ENCODE peak calls at places on chromosome 21, in five cellular contexts. V is osteoblast, N is ovary, J is thoracic aorta, F is kidney epithelial cell. O is an unnamed sample.

GRCh38 chr21:38202811-38203210 is 54.0 kb upstream of the KCNJ15 start:
- DNase-seq in V (no peak), J (no peak), F (no peak), N (no peak), O (no peak)

GRCh38 chr21:29351691-29352090 is 53.0 kb downstream of the BACH1 start:
- DNase-seq in N (no peak), V (peak), F (no peak), J (no peak), O (no peak)

GRCh38 chr21:15400905-15401304 is 328.9 kb upstream of the USP25 start:
- DNase-seq in N (no peak), V (peak), J (no peak), F (no peak), O (no peak)

GRCh38 chr21:15135867-15136629 is 71.2 kb upstream of the NRIP1 start:
- DNase-seq in F (no peak), V (no peak), N (no peak), J (no peak), O (no peak)

GRCh38 chr21:46061950-46062349 is 36.0 kb upstream of the COL6A2 start:
- DNase-seq in N (no peak), V (no peak), F (no peak), J (no peak), O (no peak)

GRCh38 chr21:46448108-46448507 is 10.6 kb upstream of the DIP2A start:
- DNase-seq in F (no peak), N (no peak), J (no peak), V (peak), O (no peak)

GRCh38 chr21:46569071-46569470 is 35.8 kb downstream of the S100B start:
- DNase-seq in F (no peak), N (no peak), J (no peak), V (no peak), O (no peak)

GRCh38 chr21:35226960-35227741 is 178.0 kb upstream of the RUNX1 start:
- DNase-seq in N (no peak), V (no peak), F (no peak), J (no peak), O (no peak)

GRCh38 chr21:26177187-26177586 is 6.6 kb upstream of the APP start:
- DNase-seq in J (no peak), F (no peak), N (peak), V (peak), O (no peak)

GRCh38 chr21:25273945-25274344 is 333.3 kb downstream of the MRPL39 start:
- DNase-seq in F (no peak), V (no peak), N (no peak), J (no peak), O (no peak)

GRCh38 chr21:34994646-34995631 is 54.2 kb downstream of the RUNX1 start:
- DNase-seq in V (no peak), N (no peak), J (no peak), F (no peak), O (no peak)

GRCh38 chr21:31354604-31355443 is 10.8 kb upstream of the TIAM1 start:
- DNase-seq in F (peak), N (no peak), V (peak), J (no peak), O (peak)

GRCh38 chr21:32612075-32612998 is at the start of gene CFAP298:
- DNase-seq in F (peak), N (peak), J (peak), V (peak), O (peak)

GRCh38 chr21:17585875-17586450 is 26.7 kb downstream of the BTG3 start:
- DNase-seq in F (peak), J (no peak), N (no peak), V (peak), O (peak)

GRCh38 chr21:26572668-26573381 is at the start of gene CYYR1:
- DNase-seq in F (no peak), N (no peak), J (no peak), V (peak), O (peak)

GRCh38 chr21:41321908-41322495 is 5.4 kb downstream of the FAM3B start:
- DNase-seq in J (no peak), V (peak), F (no peak), N (no peak), O (no peak)

GRCh38 chr21:21997390-21998333 is 999.5 kb downstream of the NCAM2 start:
- DNase-seq in F (no peak), V (no peak), N (no peak), J (no peak), O (no peak)

GRCh38 chr21:15204887-15205286 is 140.1 kb upstream of the NRIP1 start:
- DNase-seq in V (no peak), N (no peak), J (no peak), F (no peak), O (no peak)

GRCh38 chr21:25934130-25934529 is 199.4 kb downstream of the GABPA start:
- DNase-seq in N (no peak), V (peak), J (no peak), F (no peak), O (peak)

GRCh38 chr21:28106370-28106890 is 886.2 kb downstream of the LTN1 start:
- DNase-seq in J (no peak), N (no peak), V (no peak), F (no peak), O (no peak)

GRCh38 chr21:28110074-28110473 is 882.6 kb downstream of the LTN1 start:
- DNase-seq in N (no peak), F (no peak), J (no peak), V (no peak), O (no peak)

GRCh38 chr21:28113718-28114117 is 879.0 kb downstream of the LTN1 start:
- DNase-seq in J (no peak), N (no peak), F (no peak), V (no peak), O (no peak)

DNA sequence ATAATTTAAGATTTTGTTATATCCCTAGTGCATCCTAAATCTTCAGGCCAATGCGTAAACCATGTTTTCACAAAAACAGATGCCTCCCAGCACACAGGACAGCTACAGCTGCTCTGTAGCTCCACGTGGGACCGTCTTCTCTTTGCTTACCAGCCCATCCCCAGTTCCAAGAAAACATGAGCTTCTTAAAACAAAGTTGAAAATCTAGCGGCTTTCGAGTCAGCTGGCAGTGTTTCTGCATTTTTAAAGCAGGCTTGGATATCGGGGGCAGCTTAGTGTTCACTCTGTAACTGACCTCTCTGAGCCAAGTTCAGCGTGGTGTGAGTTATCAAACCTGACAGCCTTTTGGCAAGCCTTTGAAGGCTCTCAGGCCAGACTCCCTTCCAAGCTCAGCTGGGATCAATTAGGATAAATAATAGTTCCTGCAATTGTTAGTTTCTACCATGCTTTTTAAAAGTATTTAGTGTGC is 881.5 kb downstream of the LTN1 start:
- DNase-seq in V (peak), N (peak), F (no peak), J (no peak), O (peak)
- H3K4me3 ChIP-seq in V (peak), N (no peak), F (no peak), J (peak), O (no peak)

GRCh38 chr21:20875741-20876140 is 122.5 kb upstream of the NCAM2 start:
- DNase-seq in J (no peak), N (no peak), V (no peak), F (no peak), O (no peak)
- TF ChIP-seq CTCF in J (no peak), N (no peak), V (no peak), F (peak), O (no peak)

GRCh38 chr21:42395302-42395701 is 550 bp downstream of the TMPRSS3 start:
- DNase-seq in F (no peak), V (no peak), N (no peak), J (no peak), O (no peak)

GRCh38 chr21:42398130-42398394 is 2.2 kb upstream of the TMPRSS3 start:
- DNase-seq in F (no peak), V (no peak), N (no peak), J (no peak), O (no peak)

GRCh38 chr21:42397291-42398129 is 1.7 kb upstream of the TMPRSS3 start:
- DNase-seq in V (no peak), F (no peak), J (no peak), N (no peak), O (no peak)

GRCh38 chr21:42398414-42399030 is 2.7 kb upstream of the TMPRSS3 start:
- DNase-seq in N (no peak), F (no peak), V (no peak), J (no peak), O (no peak)

GRCh38 chr21:42395910-42396625 is at the start of gene TMPRSS3:
- DNase-seq in F (no peak), V (no peak), J (no peak), N (no peak), O (no peak)
- H3K4me3 ChIP-seq in F (no peak), V (no peak), J (no peak), N (no peak), O (no peak)

DNA sequence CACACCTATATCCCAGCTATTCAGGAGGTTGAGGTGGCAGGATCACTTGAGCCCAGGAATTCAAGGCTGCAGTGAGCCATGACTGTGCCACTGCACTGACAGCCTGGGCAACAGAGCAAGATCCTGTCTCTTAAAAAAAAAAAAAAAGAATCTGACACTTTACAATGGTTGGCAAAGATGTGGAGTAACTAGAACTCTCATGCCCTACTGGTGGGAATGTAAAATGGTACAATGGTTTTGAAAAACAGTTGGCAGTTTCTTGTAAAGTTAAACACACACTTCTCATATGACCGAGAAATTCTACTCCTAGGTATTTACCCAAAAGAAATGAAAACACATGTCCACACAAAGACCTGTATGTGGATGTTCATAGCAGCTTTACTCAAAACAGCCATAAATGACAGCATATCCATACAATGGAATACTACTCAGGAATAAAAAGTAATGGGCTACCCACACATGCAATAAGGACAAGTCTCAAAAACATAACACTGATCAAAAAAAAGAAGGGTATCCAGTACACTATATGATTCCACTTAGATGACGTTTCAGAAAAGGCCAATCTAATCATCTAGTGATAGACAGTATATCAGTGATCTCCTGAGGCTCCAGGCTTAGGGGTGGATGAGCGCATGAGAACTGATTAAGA is 58.1 kb downstream of the HLCS start:
- DNase-seq in J (no peak), V (no peak), N (no peak), F (no peak), O (no peak)
- TF ChIP-seq CTCF in J (no peak), V (peak), N (no peak), F (no peak), O (no peak)

DNA sequence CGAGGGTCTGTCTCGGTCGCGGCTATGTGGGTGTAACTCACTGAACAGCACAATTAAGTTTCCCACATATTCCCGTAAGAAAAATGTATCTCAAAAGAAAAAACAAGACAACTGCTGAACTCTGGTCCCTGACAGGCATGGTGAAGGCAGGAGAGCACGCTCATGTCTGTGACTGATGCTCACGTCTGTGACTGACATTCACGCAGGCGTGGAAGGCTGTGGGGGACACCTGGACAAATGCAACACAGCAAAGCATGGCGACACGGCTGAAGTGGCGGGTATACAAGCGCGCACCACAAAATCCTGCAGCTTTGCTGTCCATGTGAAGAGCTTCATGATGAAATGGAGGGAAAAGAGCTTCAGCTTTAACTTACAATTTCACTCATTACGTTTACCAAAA is 6.0 kb downstream of the PTTG1IP start:
- DNase-seq in J (no peak), N (no peak), V (peak), F (no peak), O (no peak)
- H3K4me3 ChIP-seq in J (no peak), N (no peak), V (no peak), F (no peak), O (no peak)

O was measured in astrocyte of the cerebellum.